ENCODE peak calls at places on chromosomes 7 and 10, in ten cellular contexts. V, F, E, A, Q, C, B, Y, Z and D are unnamed samples. For H3K36me3, the result is how much of the 10 kb centered on the place peaks cover.

GRCh38 chr10:124944982-124945381 is 3.1 kb downstream of the ZRANB1 start:
- DNase-seq in V (no peak), F (no peak), Z (no peak), A (no peak), E (no peak), B (peak), Q (no peak), C (no peak), Y (peak), D (no peak)

GRCh38 chr7:105972276-105972675 is 9.2 kb downstream of the CDHR3 start:
- DNase-seq in Z (no peak), E (no peak), Y (no peak), C (no peak), V (no peak), A (no peak), Q (no peak), F (no peak), B (no peak), D (no peak)

GRCh38 chr7:31104361-31105255 is 52.5 kb downstream of the ADCYAP1R1 start:
- DNase-seq in C (no peak), V (no peak), Y (no peak), B (no peak), F (peak), Q (no peak), A (no peak), E (no peak), Z (no peak), D (no peak)

GRCh38 chr7:81692146-81692905 is 77.5 kb downstream of the HGF start:
- DNase-seq in F (no peak), B (no peak), Y (peak), E (no peak), C (no peak), V (no peak), A (no peak), Z (no peak), Q (no peak), D (no peak)

GRCh38 chr7:29306276-29307036 is 111.9 kb downstream of the CHN2 start:
- DNase-seq in E (no peak), A (no peak), V (no peak), Z (no peak), Q (no peak), F (no peak), Y (no peak), C (no peak), B (no peak), D (no peak)

GRCh38 chr10:56178210-56178609 is 182.8 kb downstream of the ZWINT start:
- DNase-seq in Y (no peak), A (no peak), B (no peak), F (no peak), Z (no peak), V (no peak), E (no peak), C (no peak), Q (no peak), D (no peak)

GRCh38 chr7:1941464-1942025 is 271.5 kb downstream of the ELFN1 start:
- DNase-seq in F (no peak), B (no peak), V (peak), E (no peak), Q (no peak), Y (no peak), A (no peak), Z (no peak), C (no peak), D (no peak)

GRCh38 chr10:22308390-22308789 is 7.8 kb upstream of the COMMD3 start:
- DNase-seq in V (no peak), F (no peak), E (no peak), B (peak), Y (peak), Z (no peak), A (no peak), C (no peak), Q (no peak), D (no peak)

GRCh38 chr7:32594965-32595364 is 99.7 kb downstream of the AVL9 start:
- DNase-seq in A (no peak), B (no peak), Q (no peak), Z (no peak), Y (no peak), V (no peak), E (no peak), C (no peak), F (no peak), D (no peak)

GRCh38 chr10:27391325-27391724 is 112.8 kb upstream of the RAB18 start:
- DNase-seq in F (no peak), E (no peak), Q (no peak), Y (no peak), A (no peak), V (no peak), B (peak), C (no peak), Z (no peak), D (no peak)

GRCh38 chr7:141563956-141564623 is 12.9 kb downstream of the AGK start:
- DNase-seq in E (no peak), C (no peak), V (no peak), B (peak), A (no peak), Y (no peak), Q (no peak), F (no peak), Z (no peak), D (no peak)

GRCh38 chr7:17026269-17026668 is 144.5 kb upstream of the AGR3 start:
- DNase-seq in Z (no peak), C (no peak), Y (no peak), B (no peak), Q (no peak), E (no peak), A (no peak), V (no peak), F (no peak), D (no peak)
- H3K4me3 ChIP-seq in Z (no peak), C (no peak), Y (no peak), B (no peak), Q (no peak), E (no peak), A (no peak), V (no peak), F (no peak), D (no peak)

GRCh38 chr7:73312831-73313520 is 4.3 kb upstream of the NSUN5 start:
- DNase-seq in E (no peak), V (no peak), Q (no peak), F (no peak), B (no peak), Z (no peak), Y (no peak), C (no peak), A (no peak), D (no peak)

GRCh38 chr7:73316521-73316920 is 7.9 kb upstream of the NSUN5 start:
- DNase-seq in A (no peak), Q (no peak), F (no peak), Y (no peak), Z (no peak), E (no peak), V (no peak), B (no peak), C (no peak), D (no peak)

GRCh38 chr7:73308665-73309214 is at the start of gene NSUN5:
- DNase-seq in C (peak), Y (peak), B (peak), E (peak), A (peak), Z (peak), F (peak), V (peak), Q (peak), D (peak)

GRCh38 chr7:73313521-73313906 is 4.9 kb upstream of the NSUN5 start:
- DNase-seq in V (no peak), F (no peak), Q (no peak), E (no peak), C (no peak), A (no peak), Z (no peak), Y (no peak), B (no peak), D (no peak)

DNA sequence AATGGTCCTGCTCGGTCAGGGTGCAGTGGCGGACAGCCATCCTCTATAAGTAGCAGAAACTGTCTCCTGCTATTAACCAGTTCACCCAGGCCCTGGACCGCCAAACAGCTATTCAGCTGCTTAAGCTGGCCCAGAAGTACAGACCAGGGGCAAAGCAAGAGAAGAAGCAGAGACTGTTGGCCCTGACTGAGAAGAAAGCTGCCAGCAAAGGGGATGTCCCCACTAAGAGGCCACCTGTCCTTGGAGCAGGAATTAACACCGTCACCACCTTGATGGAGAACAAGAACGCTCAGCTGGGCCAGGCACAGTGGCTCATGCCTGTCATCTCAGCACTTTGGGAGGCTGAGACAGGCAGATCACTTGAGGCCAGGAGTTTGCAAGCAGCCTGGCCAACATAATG is 5.6 kb upstream of the NSUN5 start:
- DNase-seq in Z (no peak), A (no peak), E (no peak), F (no peak), Q (no peak), Y (no peak), B (no peak), V (no peak), C (no peak), D (no peak)
- H3K36me3 ChIP-seq in Z (under half), A (under half), E (under half), F (under half), Q (under half), Y (under half), B (under half), V (under half), C (under half), D (under half)

GRCh38 chr10:100737359-100738054 is 7.9 kb upstream of the PAX2 start:
- DNase-seq in Q (no peak), B (no peak), C (no peak), Y (no peak), A (no peak), Z (no peak), F (no peak), E (no peak), V (no peak), D (no peak)
- H3K4me3 ChIP-seq in Q (no peak), B (no peak), C (no peak), Y (no peak), A (peak), Z (peak), F (no peak), E (peak), V (peak), D (no peak)

GRCh38 chr10:52105301-52105700 is 208.8 kb upstream of the DKK1 start:
- DNase-seq in V (no peak), B (no peak), Z (no peak), A (no peak), Q (no peak), C (no peak), Y (no peak), E (no peak), F (no peak), D (no peak)
- H3K36me3 ChIP-seq in V (under half), B (under half), Z (under half), A (under half), Q (under half), C (under half), Y (under half), E (under half), F (under half), D (under half)

DNA sequence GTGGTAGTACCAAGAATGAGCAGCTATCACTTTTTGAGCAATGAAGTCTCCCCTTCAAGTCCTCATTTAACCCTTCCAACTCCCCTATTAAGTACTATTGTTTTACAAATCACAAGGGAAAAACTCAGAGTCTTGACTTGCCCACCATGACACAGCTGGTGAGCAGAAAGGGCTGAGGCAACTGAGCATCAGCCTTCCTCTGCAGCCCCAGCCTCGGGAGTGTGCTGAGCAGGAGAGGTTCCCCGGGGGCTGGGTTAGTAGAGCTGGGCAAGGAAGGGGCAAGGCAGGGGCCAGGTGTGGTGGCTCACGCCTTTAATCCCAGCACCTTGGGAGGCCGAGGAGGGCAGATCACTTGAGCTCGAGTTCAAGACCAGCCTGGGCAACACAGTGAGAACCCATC is 3.2 kb downstream of the FRAT2 start:
- DNase-seq in A (no peak), E (no peak), Z (no peak), C (no peak), B (no peak), V (no peak), F (no peak), Q (no peak), Y (no peak), D (no peak)
- H3K4me3 ChIP-seq in A (no peak), E (no peak), Z (no peak), C (no peak), B (no peak), V (peak), F (peak), Q (no peak), Y (no peak), D (peak)

GRCh38 chr7:116796471-116796870 is 65.9 kb upstream of the CAPZA2 start:
- DNase-seq in V (no peak), C (no peak), Y (no peak), B (no peak), Q (no peak), Z (no peak), E (no peak), A (no peak), F (no peak), D (no peak)

GRCh38 chr7:116790025-116790424 is 72.4 kb upstream of the CAPZA2 start:
- DNase-seq in V (no peak), Z (no peak), F (no peak), A (no peak), E (no peak), Y (no peak), C (no peak), Q (no peak), B (no peak), D (no peak)

GRCh38 chr7:116788542-116789197 is 73.7 kb upstream of the CAPZA2 start:
- DNase-seq in Z (no peak), E (no peak), B (no peak), C (no peak), V (no peak), Y (peak), F (no peak), Q (no peak), A (no peak), D (no peak)

GRCh38 chr7:116793795-116794360 is 68.5 kb upstream of the CAPZA2 start:
- DNase-seq in Q (no peak), E (no peak), F (no peak), Z (no peak), A (no peak), C (no peak), B (no peak), V (no peak), Y (no peak), D (no peak)

DNA sequence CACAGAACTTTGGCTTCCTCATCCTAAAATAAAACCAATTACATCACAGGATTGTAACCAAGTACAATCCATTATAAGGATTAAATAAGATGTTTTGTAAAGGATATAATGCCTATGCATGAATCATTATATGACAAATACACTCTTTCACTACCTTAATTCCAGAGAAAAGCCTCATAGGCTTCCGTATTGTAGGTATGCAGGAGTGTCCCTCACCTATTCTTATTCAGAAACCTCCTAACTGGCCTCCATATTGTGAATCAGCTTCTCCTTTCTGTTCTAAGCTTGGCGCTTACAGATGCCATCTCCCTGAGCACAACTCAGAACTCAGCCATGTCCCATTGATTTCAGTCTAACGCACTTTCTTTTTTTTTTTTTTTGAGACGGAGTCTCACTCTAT is 69.6 kb upstream of the CAPZA2 start:
- DNase-seq in Q (no peak), V (no peak), Y (no peak), E (no peak), Z (no peak), F (no peak), A (no peak), B (no peak), C (no peak), D (no peak)
- H3K36me3 ChIP-seq in Q (under half), V (under half), Y (under half), E (under half), Z (under half), F (under half), A (under half), B (under half), C (under half), D (under half)

GRCh38 chr10:58436071-58436470 is 50.9 kb downstream of the TFAM start:
- DNase-seq in Y (no peak), E (no peak), Z (peak), F (no peak), A (no peak), B (peak), Q (no peak), V (no peak), C (no peak), D (no peak)

GRCh38 chr10:58439632-58440364 is 54.6 kb downstream of the TFAM start:
- DNase-seq in F (no peak), Z (no peak), E (no peak), C (no peak), Y (no peak), Q (no peak), V (no peak), A (no peak), B (no peak), D (no peak)

GRCh38 chr10:58438340-58438739 is 53.1 kb downstream of the TFAM start:
- DNase-seq in V (no peak), Y (peak), B (peak), F (no peak), Z (no peak), C (no peak), A (no peak), E (no peak), Q (no peak), D (no peak)

GRCh38 chr10:58440484-58440883 is 55.3 kb downstream of the TFAM start:
- DNase-seq in V (no peak), C (no peak), Q (no peak), F (no peak), Y (no peak), A (no peak), B (peak), Z (no peak), E (no peak), D (no peak)

DNA sequence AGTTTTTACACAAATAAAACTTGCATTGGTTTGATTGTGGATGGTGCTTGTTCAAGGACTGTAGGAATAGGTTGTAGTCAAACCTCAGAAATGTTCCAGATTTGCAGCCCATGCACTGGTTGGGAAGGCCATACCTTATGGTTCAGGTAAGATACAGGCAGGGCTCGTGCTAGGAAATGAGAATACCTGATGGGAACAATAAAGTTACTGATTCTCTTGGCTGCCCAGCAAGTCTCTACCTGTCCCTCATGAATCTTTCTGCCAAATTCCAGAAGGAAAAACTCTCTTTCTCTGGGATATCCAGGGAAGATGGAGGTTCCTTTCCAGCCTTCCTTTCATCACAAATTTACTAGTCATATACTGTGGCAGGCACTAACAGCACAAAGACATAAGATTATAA is 53.8 kb downstream of the TFAM start:
- DNase-seq in Z (no peak), C (no peak), F (no peak), A (no peak), V (no peak), Y (no peak), E (no peak), Q (no peak), B (peak), D (no peak)
- H3K4me3 ChIP-seq in Z (no peak), C (no peak), F (no peak), A (no peak), V (no peak), Y (no peak), E (no peak), Q (no peak), B (no peak), D (no peak)

DNA sequence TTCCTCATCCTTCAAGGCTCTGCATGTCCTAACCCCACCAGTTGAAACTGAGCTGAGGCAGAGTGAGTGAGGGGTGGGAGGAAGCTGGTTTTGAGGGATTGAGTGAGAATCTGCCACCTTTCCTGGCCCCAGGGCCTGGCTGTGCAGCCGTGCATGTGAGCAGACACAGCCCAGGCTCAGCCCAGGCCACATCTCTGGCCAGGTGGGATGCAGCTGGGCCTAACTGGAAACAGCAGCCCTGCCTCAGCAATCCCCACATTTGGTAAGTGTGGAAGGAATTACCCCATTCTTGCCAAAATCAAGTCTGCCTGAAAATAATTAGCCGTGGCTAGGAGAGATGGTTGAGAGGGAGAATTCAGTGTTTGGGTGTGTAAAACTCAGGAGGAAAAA is 116.6 kb downstream of the NEURL1 start:
- DNase-seq in C (no peak), E (no peak), B (no peak), F (no peak), Y (no peak), Q (no peak), V (no peak), A (no peak), Z (no peak), D (no peak)
- H3K36me3 ChIP-seq in C (under half), E (under half), B (under half), F (under half), Y (under half), Q (under half), V (under half), A (under half), Z (under half), D (under half)